ENCODE peak calls at places on chromosomes 16 and 17, in nine cellular contexts. K, B, R, E, S, G, I, N and P are unnamed samples.

GRCh38 chr17:48294989-48295892 is 134.8 kb downstream of the SKAP1 start:
- DNase-seq in R (no peak), I (no peak), B (peak; percentile 59), S (no peak), E (no peak), G (no peak), K (no peak), N (peak; percentile 57), P (no peak)

GRCh38 chr17:50290074-50290702 is 15.9 kb downstream of the TMEM92 start:
- DNase-seq in B (peak; percentile 98), R (peak; percentile 98), K (no peak), E (no peak), G (peak; percentile 89), I (peak; percentile 49), S (peak; percentile 15), N (peak; percentile 98), P (peak; percentile 68)

GRCh38 chr17:21042434-21043295 is at the start of gene USP22:
- DNase-seq in E (peak; percentile 36), I (peak; percentile 100), S (peak; percentile 95), B (no peak), K (peak; percentile 97), R (no peak), N (peak; percentile 47), G (peak; percentile 98), P (no peak)

GRCh38 chr17:59369026-59369724 is 37.7 kb downstream of the YPEL2 start:
- DNase-seq in S (no peak), G (no peak), B (no peak), N (no peak), I (no peak), K (no peak), R (no peak), E (no peak), P (no peak)

GRCh38 chr16:24721830-24722238 is 7.6 kb upstream of the TNRC6A start:
- DNase-seq in I (no peak), N (peak; percentile 95), E (no peak), G (no peak), B (no peak), K (no peak), R (no peak), S (no peak), P (no peak)

GRCh38 chr17:10622610-10623485 is 34.3 kb downstream of the MYH3 start:
- DNase-seq in K (no peak), G (no peak), S (no peak), I (no peak), E (no peak), B (no peak), R (no peak), N (no peak), P (no peak)

GRCh38 chr17:44599298-44600175 is 42.3 kb downstream of the FZD2 start:
- DNase-seq in S (no peak), K (peak; percentile 47), R (peak; percentile 51), E (no peak), B (peak; percentile 72), G (no peak), I (peak; percentile 80), N (peak; percentile 91), P (no peak)

GRCh38 chr16:48525201-48526057 is 84.6 kb downstream of the N4BP1 start:
- DNase-seq in S (no peak), K (no peak), N (no peak), E (no peak), R (no peak), B (no peak), G (no peak), I (no peak), P (no peak)

GRCh38 chr17:11506635-11507034 is 91.6 kb upstream of the DNAH9 start:
- DNase-seq in I (peak; percentile 75), N (peak; percentile 41), S (no peak), K (no peak), R (no peak), G (no peak), E (peak; percentile 13), B (no peak), P (no peak)